ENCODE peak calls at places on chromosomes 11 and 22, in four cellular contexts. One of them, this sample, is unnamed. For H3K27me3, the result is how much of the 10 kb centered on the place peaks cover.

GRCh38 chr22:23113067-23113846 is 28.5 kb downstream of the RSPH14 start:
- DNase-seq in brain microvascular endothelial cell: no peak
- DNase-seq in heart left ventricle: peak
- DNase-seq in K562: peak
- DNase-seq in this sample: no peak

GRCh38 chr11:24870048-24870447 is 373.2 kb downstream of the LUZP2 start:
- DNase-seq in K562: no peak
- DNase-seq in brain microvascular endothelial cell: no peak
- DNase-seq in heart left ventricle: no peak
- DNase-seq in this sample: no peak

GRCh38 chr11:33949201-33949913 is 57.5 kb upstream of the LMO2 start:
- DNase-seq in brain microvascular endothelial cell: no peak
- DNase-seq in heart left ventricle: no peak
- DNase-seq in K562: no peak
- DNase-seq in this sample: no peak

GRCh38 chr11:267491-267994 is 10.7 kb upstream of the NLRP6 start:
- DNase-seq in K562: peak
- DNase-seq in heart left ventricle: peak
- DNase-seq in brain microvascular endothelial cell: no peak
- DNase-seq in this sample: no peak

GRCh38 chr11:92226331-92227232 is 2.0 kb downstream of the FAT3 start:
- DNase-seq in K562: no peak
- DNase-seq in heart left ventricle: no peak
- DNase-seq in brain microvascular endothelial cell: no peak
- DNase-seq in this sample: no peak

GRCh38 chr11:65454311-65454695 is 31.7 kb downstream of the NEAT1 start:
- DNase-seq in K562: no peak
- DNase-seq in brain microvascular endothelial cell: peak
- DNase-seq in heart left ventricle: no peak
- DNase-seq in this sample: no peak

GRCh38 chr11:66022401-66023185 is 3.7 kb downstream of the CATSPER1 start:
- DNase-seq in K562: peak
- DNase-seq in heart left ventricle: peak
- DNase-seq in brain microvascular endothelial cell: peak
- DNase-seq in this sample: peak

GRCh38 chr11:42631223-42631843 is 680.5 kb upstream of the API5 start:
- DNase-seq in K562: no peak
- DNase-seq in brain microvascular endothelial cell: peak
- DNase-seq in heart left ventricle: no peak
- DNase-seq in this sample: peak

GRCh38 chr11:68354181-68354872 is 41.9 kb downstream of the LRP5 start:
- DNase-seq in K562: no peak
- DNase-seq in brain microvascular endothelial cell: peak
- DNase-seq in heart left ventricle: peak
- DNase-seq in this sample: peak

GRCh38 chr11:131038597-131038996 is 122.3 kb upstream of the SNX19 start:
- DNase-seq in brain microvascular endothelial cell: peak
- DNase-seq in K562: peak
- DNase-seq in heart left ventricle: no peak
- DNase-seq in this sample: peak

GRCh38 chr11:33899383-33900037 is 7.6 kb upstream of the LMO2 start:
- DNase-seq in K562: peak
- DNase-seq in heart left ventricle: peak
- DNase-seq in brain microvascular endothelial cell: peak
- DNase-seq in this sample: peak

GRCh38 chr22:23534201-23534850 is 45.8 kb downstream of the IGLL1 start:
- DNase-seq in K562: no peak
- DNase-seq in brain microvascular endothelial cell: no peak
- DNase-seq in heart left ventricle: peak
- DNase-seq in this sample: no peak

GRCh38 chr11:94604496-94604895 is 37.3 kb downstream of the PIWIL4 start:
- DNase-seq in K562: no peak
- DNase-seq in heart left ventricle: no peak
- DNase-seq in brain microvascular endothelial cell: no peak
- DNase-seq in this sample: peak

GRCh38 chr11:65862941-65863888 is 3.0 kb downstream of the MUS81 start:
- DNase-seq in brain microvascular endothelial cell: no peak
- DNase-seq in K562: no peak
- DNase-seq in heart left ventricle: peak
- DNase-seq in this sample: no peak

GRCh38 chr11:34208266-34209135 is 103.1 kb downstream of the NAT10 start:
- DNase-seq in brain microvascular endothelial cell: no peak
- DNase-seq in heart left ventricle: no peak
- DNase-seq in K562: peak
- DNase-seq in this sample: peak

GRCh38 chr11:70544774-70545625 is 146.7 kb downstream of the CTTN start:
- DNase-seq in K562: no peak
- DNase-seq in heart left ventricle: no peak
- DNase-seq in brain microvascular endothelial cell: no peak
- DNase-seq in this sample: no peak

GRCh38 chr11:6402061-6402470 is 11.8 kb downstream of the SMPD1 start:
- DNase-seq in heart left ventricle: no peak
- DNase-seq in brain microvascular endothelial cell: no peak
- DNase-seq in K562: no peak
- DNase-seq in this sample: no peak

GRCh38 chr22:46006379-46007002 is 29.5 kb upstream of the WNT7B start:
- DNase-seq in K562: peak
- DNase-seq in brain microvascular endothelial cell: peak
- DNase-seq in heart left ventricle: peak
- DNase-seq in this sample: peak
- H3K4me3 ChIP-seq in K562: no peak
- H3K4me3 ChIP-seq in brain microvascular endothelial cell: no peak
- H3K4me3 ChIP-seq in heart left ventricle: peak
- H3K4me3 ChIP-seq in this sample: peak

DNA sequence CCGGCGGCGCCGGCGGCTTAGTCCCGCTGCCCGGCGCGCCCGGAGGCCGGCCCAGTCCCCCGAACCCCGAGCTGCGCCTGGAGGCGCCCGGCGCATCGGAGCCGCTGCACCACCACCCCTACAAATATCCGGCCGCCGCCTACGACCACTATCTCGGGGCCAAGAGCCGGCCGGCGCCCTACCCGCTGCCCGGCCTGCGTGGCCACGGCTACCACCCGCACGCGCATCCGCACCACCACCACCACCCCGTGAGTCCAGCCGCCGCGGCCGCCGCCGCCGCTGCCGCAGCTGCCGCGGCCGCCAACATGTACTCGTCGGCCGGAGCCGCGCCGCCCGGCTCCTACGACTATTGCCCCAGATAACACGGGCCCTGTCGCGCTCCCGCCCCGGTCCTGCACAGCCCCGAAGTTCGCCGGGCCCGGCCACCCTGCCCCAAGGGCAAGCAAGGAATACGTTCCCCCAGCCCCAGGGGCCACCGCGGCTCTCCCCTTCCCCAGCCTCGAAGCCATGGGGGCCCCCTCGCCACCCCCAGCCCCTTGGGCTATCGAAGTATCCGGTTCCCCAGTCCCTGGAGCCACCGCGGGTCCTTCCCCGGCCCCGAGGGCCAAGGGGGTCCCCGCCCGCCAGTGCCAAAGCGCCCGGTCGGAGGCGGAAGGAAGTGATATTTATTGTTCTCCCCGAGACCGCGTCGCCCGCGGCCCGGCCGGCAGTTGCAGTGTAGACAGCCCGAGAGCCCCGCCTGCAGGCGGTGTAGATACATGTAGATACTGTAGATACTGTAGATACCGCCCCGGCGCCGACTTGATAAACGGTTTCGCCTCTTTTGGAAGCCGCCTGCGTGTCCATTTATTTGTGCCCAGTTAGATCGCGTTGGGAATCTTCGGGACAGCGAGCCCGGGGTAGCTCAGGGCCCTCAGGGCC is 6.2 kb downstream of the TBX1 start:
- DNase-seq in brain microvascular endothelial cell: peak
- DNase-seq in K562: peak
- DNase-seq in heart left ventricle: peak
- DNase-seq in this sample: peak
- H3K27me3 ChIP-seq in brain microvascular endothelial cell: half or more
- H3K27me3 ChIP-seq in K562: under half
- H3K27me3 ChIP-seq in heart left ventricle: half or more
- H3K27me3 ChIP-seq in this sample: under half

GRCh38 chr11:82900277-82901164 is at the start of gene PRCP:
- DNase-seq in heart left ventricle: peak
- DNase-seq in brain microvascular endothelial cell: peak
- DNase-seq in K562: peak
- DNase-seq in this sample: peak
- TF ChIP-seq CTCF in heart left ventricle: no peak
- TF ChIP-seq CTCF in brain microvascular endothelial cell: peak
- TF ChIP-seq CTCF in K562: no peak
- TF ChIP-seq CTCF in this sample: no peak

GRCh38 chr11:61814242-61814957 is 2.4 kb downstream of the FADS1 start:
- DNase-seq in brain microvascular endothelial cell: peak
- DNase-seq in heart left ventricle: peak
- DNase-seq in K562: no peak
- DNase-seq in this sample: peak
- H3K4me3 ChIP-seq in brain microvascular endothelial cell: peak
- H3K4me3 ChIP-seq in heart left ventricle: peak
- H3K4me3 ChIP-seq in K562: peak
- H3K4me3 ChIP-seq in this sample: peak

GRCh38 chr11:120289426-120289825 is 35.7 kb upstream of the TLCD5 start:
- DNase-seq in K562: no peak
- DNase-seq in heart left ventricle: no peak
- DNase-seq in brain microvascular endothelial cell: no peak
- DNase-seq in this sample: no peak
- H3K27me3 ChIP-seq in K562: under half
- H3K27me3 ChIP-seq in heart left ventricle: under half
- H3K27me3 ChIP-seq in brain microvascular endothelial cell: under half
- H3K27me3 ChIP-seq in this sample: under half

DNA sequence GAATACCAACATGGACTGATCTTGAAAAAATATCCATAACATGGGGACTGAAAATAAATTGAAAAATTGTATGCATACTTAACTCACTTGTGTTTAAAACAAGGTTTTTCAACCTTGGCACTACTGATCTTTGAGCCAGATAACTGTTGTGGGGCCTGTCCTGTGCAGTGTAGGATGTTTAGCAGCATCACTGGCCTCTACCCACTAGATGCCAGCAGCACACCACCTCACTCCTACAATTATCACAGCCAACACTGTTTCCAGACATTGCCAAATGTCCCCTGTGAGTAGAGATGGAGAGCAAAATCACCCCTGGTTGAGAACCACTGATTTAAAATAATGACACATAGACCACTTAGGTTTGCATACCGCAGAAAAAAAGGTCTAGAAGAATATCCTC is 45.0 kb upstream of the SLC1A2 start:
- DNase-seq in K562: no peak
- DNase-seq in heart left ventricle: no peak
- DNase-seq in brain microvascular endothelial cell: no peak
- DNase-seq in this sample: peak
- TF ChIP-seq CTCF in K562: no peak
- TF ChIP-seq CTCF in heart left ventricle: no peak
- TF ChIP-seq CTCF in brain microvascular endothelial cell: peak
- TF ChIP-seq CTCF in this sample: peak

GRCh38 chr11:2467695-2468055 is 22.9 kb downstream of the KCNQ1 start:
- DNase-seq in K562: no peak
- DNase-seq in heart left ventricle: no peak
- DNase-seq in brain microvascular endothelial cell: no peak
- DNase-seq in this sample: no peak
- H3K4me3 ChIP-seq in K562: no peak
- H3K4me3 ChIP-seq in heart left ventricle: no peak
- H3K4me3 ChIP-seq in brain microvascular endothelial cell: no peak
- H3K4me3 ChIP-seq in this sample: no peak

GRCh38 chr11:116792144-116792868 is 627 bp upstream of the APOA5 start:
- DNase-seq in heart left ventricle: no peak
- DNase-seq in K562: no peak
- DNase-seq in brain microvascular endothelial cell: no peak
- DNase-seq in this sample: no peak

GRCh38 chr11:116791002-116791812 is 472 bp downstream of the APOA5 start:
- DNase-seq in brain microvascular endothelial cell: peak
- DNase-seq in K562: peak
- DNase-seq in heart left ventricle: peak
- DNase-seq in this sample: peak

GRCh38 chr11:116792869-116793475 is 1.3 kb upstream of the APOA5 start:
- DNase-seq in K562: no peak
- DNase-seq in brain microvascular endothelial cell: peak
- DNase-seq in heart left ventricle: no peak
- DNase-seq in this sample: peak

GRCh38 chr11:116790167-116791001 is 1.3 kb downstream of the APOA5 start:
- DNase-seq in K562: no peak
- DNase-seq in brain microvascular endothelial cell: no peak
- DNase-seq in heart left ventricle: no peak
- DNase-seq in this sample: no peak

DNA sequence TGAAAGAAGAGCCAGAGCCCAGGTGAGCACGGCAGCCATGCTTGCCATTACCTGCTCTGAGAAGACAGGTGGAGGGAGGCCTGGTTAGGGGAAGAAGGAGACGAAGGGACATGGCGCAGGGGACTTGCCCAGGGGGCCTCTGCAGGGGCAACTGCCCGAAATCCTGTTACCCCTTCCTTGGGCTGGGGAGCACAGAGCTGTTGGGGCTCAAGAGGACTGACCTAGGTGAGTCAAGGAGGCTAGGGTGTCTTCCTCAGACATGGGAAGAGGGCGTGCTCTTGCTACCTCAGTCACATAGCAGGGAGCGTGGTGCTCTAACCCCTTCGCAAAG is at the start of gene APOA5:
- DNase-seq in brain microvascular endothelial cell: no peak
- DNase-seq in heart left ventricle: no peak
- DNase-seq in K562: no peak
- DNase-seq in this sample: no peak
- H3K27me3 ChIP-seq in brain microvascular endothelial cell: under half
- H3K27me3 ChIP-seq in heart left ventricle: under half
- H3K27me3 ChIP-seq in K562: under half
- H3K27me3 ChIP-seq in this sample: under half

This sample was measured in bronchial epithelial cell.